ENCODE peak calls at places on chromosomes 11 and 22, in ten cellular contexts. One of them, this sample, is unnamed.

GRCh38 chr11:75801362-75802021 is 13.5 kb upstream of the UVRAG start:
- DNase-seq in glomerular endothelial cell: no peak
- DNase-seq in stimulated activated CD8-positive, alpha-beta memory T cell treated with anti-CD3 and anti-CD28 coated beads, Interleukin-15, amount 100 ng/mL, for 24 hours: no peak
- DNase-seq in left ventricle myocardium inferior: no peak
- DNase-seq in colonic mucosa: no peak
- DNase-seq in memory B cell: no peak
- DNase-seq in left colon: no peak
- DNase-seq in amniotic epithelial cell: no peak
- DNase-seq in stimulated activated CD4-positive, alpha-beta T cell treated with anti-CD3 and anti-CD28 coated beads, TNF-alpha, amount 100 ng/mL, for 1 hour: no peak
- DNase-seq in NCI-H226: no peak
- DNase-seq in this sample: no peak

GRCh38 chr22:27212617-27213177 is 555.3 kb downstream of the MIAT start:
- DNase-seq in NCI-H226: peak; percentile 63
- DNase-seq in amniotic epithelial cell: peak; percentile 100
- DNase-seq in left colon: peak; percentile 29
- DNase-seq in glomerular endothelial cell: peak; percentile 85
- DNase-seq in memory B cell: no peak
- DNase-seq in colonic mucosa: peak; percentile 75
- DNase-seq in stimulated activated CD8-positive, alpha-beta memory T cell treated with anti-CD3 and anti-CD28 coated beads, Interleukin-15, amount 100 ng/mL, for 24 hours: no peak
- DNase-seq in stimulated activated CD4-positive, alpha-beta T cell treated with anti-CD3 and anti-CD28 coated beads, TNF-alpha, amount 100 ng/mL, for 1 hour: no peak
- DNase-seq in left ventricle myocardium inferior: peak; percentile 33
- DNase-seq in this sample: no peak

GRCh38 chr22:49600452-49600847 is 227.2 kb downstream of the BRD1 start:
- DNase-seq in left colon: no peak
- DNase-seq in amniotic epithelial cell: no peak
- DNase-seq in left ventricle myocardium inferior: no peak
- DNase-seq in colonic mucosa: no peak
- DNase-seq in stimulated activated CD4-positive, alpha-beta T cell treated with anti-CD3 and anti-CD28 coated beads, TNF-alpha, amount 100 ng/mL, for 1 hour: no peak
- DNase-seq in stimulated activated CD8-positive, alpha-beta memory T cell treated with anti-CD3 and anti-CD28 coated beads, Interleukin-15, amount 100 ng/mL, for 24 hours: no peak
- DNase-seq in NCI-H226: no peak
- DNase-seq in glomerular endothelial cell: no peak
- DNase-seq in memory B cell: no peak
- DNase-seq in this sample: no peak

GRCh38 chr11:118845369-118845768 is 38.3 kb upstream of the CXCR5 start:
- DNase-seq in NCI-H226: peak; percentile 12
- DNase-seq in amniotic epithelial cell: peak; percentile 23
- DNase-seq in left colon: no peak
- DNase-seq in left ventricle myocardium inferior: no peak
- DNase-seq in colonic mucosa: no peak
- DNase-seq in stimulated activated CD4-positive, alpha-beta T cell treated with anti-CD3 and anti-CD28 coated beads, TNF-alpha, amount 100 ng/mL, for 1 hour: no peak
- DNase-seq in memory B cell: no peak
- DNase-seq in stimulated activated CD8-positive, alpha-beta memory T cell treated with anti-CD3 and anti-CD28 coated beads, Interleukin-15, amount 100 ng/mL, for 24 hours: no peak
- DNase-seq in glomerular endothelial cell: peak; percentile 1
- DNase-seq in this sample: no peak

GRCh38 chr11:133955091-133955846 is 1.5 kb downstream of the IGSF9B start:
- DNase-seq in NCI-H226: no peak
- DNase-seq in stimulated activated CD8-positive, alpha-beta memory T cell treated with anti-CD3 and anti-CD28 coated beads, Interleukin-15, amount 100 ng/mL, for 24 hours: no peak
- DNase-seq in colonic mucosa: no peak
- DNase-seq in left colon: peak; percentile 48
- DNase-seq in memory B cell: peak; percentile 29
- DNase-seq in left ventricle myocardium inferior: peak; percentile 79
- DNase-seq in glomerular endothelial cell: no peak
- DNase-seq in amniotic epithelial cell: no peak
- DNase-seq in stimulated activated CD4-positive, alpha-beta T cell treated with anti-CD3 and anti-CD28 coated beads, TNF-alpha, amount 100 ng/mL, for 1 hour: no peak
- DNase-seq in this sample: no peak

GRCh38 chr11:88312665-88313064 is 24.9 kb downstream of the CTSC start:
- DNase-seq in left ventricle myocardium inferior: no peak
- DNase-seq in stimulated activated CD8-positive, alpha-beta memory T cell treated with anti-CD3 and anti-CD28 coated beads, Interleukin-15, amount 100 ng/mL, for 24 hours: no peak
- DNase-seq in NCI-H226: no peak
- DNase-seq in stimulated activated CD4-positive, alpha-beta T cell treated with anti-CD3 and anti-CD28 coated beads, TNF-alpha, amount 100 ng/mL, for 1 hour: no peak
- DNase-seq in left colon: no peak
- DNase-seq in memory B cell: no peak
- DNase-seq in glomerular endothelial cell: no peak
- DNase-seq in amniotic epithelial cell: peak; percentile 39
- DNase-seq in colonic mucosa: no peak
- DNase-seq in this sample: no peak

GRCh38 chr11:69657911-69658605 is 17.1 kb downstream of the LTO1 start:
- DNase-seq in stimulated activated CD8-positive, alpha-beta memory T cell treated with anti-CD3 and anti-CD28 coated beads, Interleukin-15, amount 100 ng/mL, for 24 hours: no peak
- DNase-seq in amniotic epithelial cell: peak; percentile 66
- DNase-seq in stimulated activated CD4-positive, alpha-beta T cell treated with anti-CD3 and anti-CD28 coated beads, TNF-alpha, amount 100 ng/mL, for 1 hour: no peak
- DNase-seq in memory B cell: no peak
- DNase-seq in left ventricle myocardium inferior: no peak
- DNase-seq in left colon: no peak
- DNase-seq in NCI-H226: no peak
- DNase-seq in glomerular endothelial cell: no peak
- DNase-seq in colonic mucosa: no peak
- DNase-seq in this sample: no peak

GRCh38 chr11:86152006-86152862 is 83.3 kb upstream of the PICALM start:
- DNase-seq in colonic mucosa: no peak
- DNase-seq in NCI-H226: peak; percentile 88
- DNase-seq in stimulated activated CD4-positive, alpha-beta T cell treated with anti-CD3 and anti-CD28 coated beads, TNF-alpha, amount 100 ng/mL, for 1 hour: no peak
- DNase-seq in stimulated activated CD8-positive, alpha-beta memory T cell treated with anti-CD3 and anti-CD28 coated beads, Interleukin-15, amount 100 ng/mL, for 24 hours: no peak
- DNase-seq in amniotic epithelial cell: peak; percentile 85
- DNase-seq in left ventricle myocardium inferior: no peak
- DNase-seq in glomerular endothelial cell: no peak
- DNase-seq in left colon: no peak
- DNase-seq in memory B cell: no peak
- DNase-seq in this sample: no peak

GRCh38 chr11:12890476-12890875 is 118.6 kb upstream of the RASSF10 start:
- DNase-seq in NCI-H226: no peak
- DNase-seq in left colon: no peak
- DNase-seq in stimulated activated CD8-positive, alpha-beta memory T cell treated with anti-CD3 and anti-CD28 coated beads, Interleukin-15, amount 100 ng/mL, for 24 hours: no peak
- DNase-seq in glomerular endothelial cell: no peak
- DNase-seq in memory B cell: no peak
- DNase-seq in left ventricle myocardium inferior: no peak
- DNase-seq in colonic mucosa: no peak
- DNase-seq in amniotic epithelial cell: peak; percentile 47
- DNase-seq in stimulated activated CD4-positive, alpha-beta T cell treated with anti-CD3 and anti-CD28 coated beads, TNF-alpha, amount 100 ng/mL, for 1 hour: no peak
- DNase-seq in this sample: no peak

GRCh38 chr22:49545606-49546005 is 282.1 kb downstream of the BRD1 start:
- DNase-seq in stimulated activated CD4-positive, alpha-beta T cell treated with anti-CD3 and anti-CD28 coated beads, TNF-alpha, amount 100 ng/mL, for 1 hour: no peak
- DNase-seq in NCI-H226: no peak
- DNase-seq in glomerular endothelial cell: no peak
- DNase-seq in left colon: no peak
- DNase-seq in stimulated activated CD8-positive, alpha-beta memory T cell treated with anti-CD3 and anti-CD28 coated beads, Interleukin-15, amount 100 ng/mL, for 24 hours: no peak
- DNase-seq in amniotic epithelial cell: no peak
- DNase-seq in left ventricle myocardium inferior: no peak
- DNase-seq in colonic mucosa: no peak
- DNase-seq in memory B cell: no peak
- DNase-seq in this sample: no peak

GRCh38 chr11:113387605-113388211 is at the start of gene ANKK1:
- DNase-seq in stimulated activated CD8-positive, alpha-beta memory T cell treated with anti-CD3 and anti-CD28 coated beads, Interleukin-15, amount 100 ng/mL, for 24 hours: no peak
- DNase-seq in amniotic epithelial cell: no peak
- DNase-seq in glomerular endothelial cell: no peak
- DNase-seq in memory B cell: no peak
- DNase-seq in colonic mucosa: peak; percentile 36
- DNase-seq in left colon: peak; percentile 41
- DNase-seq in left ventricle myocardium inferior: no peak
- DNase-seq in NCI-H226: no peak
- DNase-seq in stimulated activated CD4-positive, alpha-beta T cell treated with anti-CD3 and anti-CD28 coated beads, TNF-alpha, amount 100 ng/mL, for 1 hour: no peak
- DNase-seq in this sample: no peak

GRCh38 chr22:29748248-29748893 is 18.4 kb downstream of the ZMAT5 start:
- DNase-seq in left colon: no peak
- DNase-seq in glomerular endothelial cell: no peak
- DNase-seq in memory B cell: no peak
- DNase-seq in colonic mucosa: no peak
- DNase-seq in left ventricle myocardium inferior: no peak
- DNase-seq in amniotic epithelial cell: peak; percentile 27
- DNase-seq in NCI-H226: no peak
- DNase-seq in stimulated activated CD8-positive, alpha-beta memory T cell treated with anti-CD3 and anti-CD28 coated beads, Interleukin-15, amount 100 ng/mL, for 24 hours: no peak
- DNase-seq in stimulated activated CD4-positive, alpha-beta T cell treated with anti-CD3 and anti-CD28 coated beads, TNF-alpha, amount 100 ng/mL, for 1 hour: no peak
- DNase-seq in this sample: no peak

GRCh38 chr11:27183672-27184457 is 143.2 kb downstream of the BBOX1 start:
- DNase-seq in colonic mucosa: peak; percentile 80
- DNase-seq in stimulated activated CD4-positive, alpha-beta T cell treated with anti-CD3 and anti-CD28 coated beads, TNF-alpha, amount 100 ng/mL, for 1 hour: no peak
- DNase-seq in amniotic epithelial cell: peak; percentile 68
- DNase-seq in memory B cell: peak; percentile 15
- DNase-seq in stimulated activated CD8-positive, alpha-beta memory T cell treated with anti-CD3 and anti-CD28 coated beads, Interleukin-15, amount 100 ng/mL, for 24 hours: no peak
- DNase-seq in NCI-H226: peak; percentile 32
- DNase-seq in glomerular endothelial cell: peak; percentile 60
- DNase-seq in left ventricle myocardium inferior: no peak
- DNase-seq in left colon: peak; percentile 69
- DNase-seq in this sample: no peak

GRCh38 chr11:44286268-44286880 is 23.6 kb downstream of the ALX4 start:
- DNase-seq in left colon: peak; percentile 38
- DNase-seq in amniotic epithelial cell: peak; percentile 51
- DNase-seq in stimulated activated CD4-positive, alpha-beta T cell treated with anti-CD3 and anti-CD28 coated beads, TNF-alpha, amount 100 ng/mL, for 1 hour: peak; percentile 13
- DNase-seq in left ventricle myocardium inferior: no peak
- DNase-seq in memory B cell: peak; percentile 73
- DNase-seq in glomerular endothelial cell: no peak
- DNase-seq in colonic mucosa: peak; percentile 33
- DNase-seq in stimulated activated CD8-positive, alpha-beta memory T cell treated with anti-CD3 and anti-CD28 coated beads, Interleukin-15, amount 100 ng/mL, for 24 hours: peak; percentile 41
- DNase-seq in NCI-H226: peak; percentile 41
- DNase-seq in this sample: peak; percentile 27

GRCh38 chr11:121036981-121037380 is 13.1 kb downstream of the TBCEL start:
- DNase-seq in glomerular endothelial cell: no peak
- DNase-seq in stimulated activated CD8-positive, alpha-beta memory T cell treated with anti-CD3 and anti-CD28 coated beads, Interleukin-15, amount 100 ng/mL, for 24 hours: no peak
- DNase-seq in stimulated activated CD4-positive, alpha-beta T cell treated with anti-CD3 and anti-CD28 coated beads, TNF-alpha, amount 100 ng/mL, for 1 hour: no peak
- DNase-seq in left ventricle myocardium inferior: no peak
- DNase-seq in colonic mucosa: no peak
- DNase-seq in amniotic epithelial cell: no peak
- DNase-seq in NCI-H226: no peak
- DNase-seq in memory B cell: no peak
- DNase-seq in left colon: no peak
- DNase-seq in this sample: no peak

GRCh38 chr11:69140635-69141034 is 15.1 kb upstream of the SMIM38 start:
- DNase-seq in NCI-H226: no peak
- DNase-seq in amniotic epithelial cell: no peak
- DNase-seq in stimulated activated CD4-positive, alpha-beta T cell treated with anti-CD3 and anti-CD28 coated beads, TNF-alpha, amount 100 ng/mL, for 1 hour: no peak
- DNase-seq in memory B cell: no peak
- DNase-seq in left colon: peak; percentile 21
- DNase-seq in left ventricle myocardium inferior: no peak
- DNase-seq in glomerular endothelial cell: no peak
- DNase-seq in colonic mucosa: no peak
- DNase-seq in stimulated activated CD8-positive, alpha-beta memory T cell treated with anti-CD3 and anti-CD28 coated beads, Interleukin-15, amount 100 ng/mL, for 24 hours: no peak
- DNase-seq in this sample: no peak

GRCh38 chr11:60332923-60333322 is 5.9 kb downstream of the MS4A6E start:
- DNase-seq in NCI-H226: no peak
- DNase-seq in left ventricle myocardium inferior: no peak
- DNase-seq in stimulated activated CD4-positive, alpha-beta T cell treated with anti-CD3 and anti-CD28 coated beads, TNF-alpha, amount 100 ng/mL, for 1 hour: no peak
- DNase-seq in colonic mucosa: no peak
- DNase-seq in memory B cell: no peak
- DNase-seq in left colon: no peak
- DNase-seq in stimulated activated CD8-positive, alpha-beta memory T cell treated with anti-CD3 and anti-CD28 coated beads, Interleukin-15, amount 100 ng/mL, for 24 hours: no peak
- DNase-seq in glomerular endothelial cell: no peak
- DNase-seq in amniotic epithelial cell: no peak
- DNase-seq in this sample: no peak

GRCh38 chr11:79198898-79199250 is 242.0 kb downstream of the TENM4 start:
- DNase-seq in amniotic epithelial cell: peak; percentile 54
- DNase-seq in memory B cell: no peak
- DNase-seq in NCI-H226: peak; percentile 5
- DNase-seq in left ventricle myocardium inferior: no peak
- DNase-seq in stimulated activated CD4-positive, alpha-beta T cell treated with anti-CD3 and anti-CD28 coated beads, TNF-alpha, amount 100 ng/mL, for 1 hour: no peak
- DNase-seq in colonic mucosa: no peak
- DNase-seq in stimulated activated CD8-positive, alpha-beta memory T cell treated with anti-CD3 and anti-CD28 coated beads, Interleukin-15, amount 100 ng/mL, for 24 hours: no peak
- DNase-seq in left colon: no peak
- DNase-seq in glomerular endothelial cell: no peak
- DNase-seq in this sample: no peak

GRCh38 chr22:41447435-41448188 is 1.0 kb upstream of the TOB2 start:
- DNase-seq in left colon: peak; percentile 78
- DNase-seq in amniotic epithelial cell: peak; percentile 57
- DNase-seq in NCI-H226: no peak
- DNase-seq in colonic mucosa: peak; percentile 74
- DNase-seq in left ventricle myocardium inferior: peak; percentile 67
- DNase-seq in stimulated activated CD8-positive, alpha-beta memory T cell treated with anti-CD3 and anti-CD28 coated beads, Interleukin-15, amount 100 ng/mL, for 24 hours: peak; percentile 38
- DNase-seq in glomerular endothelial cell: no peak
- DNase-seq in stimulated activated CD4-positive, alpha-beta T cell treated with anti-CD3 and anti-CD28 coated beads, TNF-alpha, amount 100 ng/mL, for 1 hour: peak; percentile 23
- DNase-seq in memory B cell: no peak
- DNase-seq in this sample: peak; percentile 37

GRCh38 chr22:45444168-45444567 is 30.7 kb downstream of the RIBC2 start:
- DNase-seq in amniotic epithelial cell: peak; percentile 72
- DNase-seq in glomerular endothelial cell: no peak
- DNase-seq in colonic mucosa: no peak
- DNase-seq in stimulated activated CD4-positive, alpha-beta T cell treated with anti-CD3 and anti-CD28 coated beads, TNF-alpha, amount 100 ng/mL, for 1 hour: no peak
- DNase-seq in left ventricle myocardium inferior: no peak
- DNase-seq in memory B cell: no peak
- DNase-seq in left colon: no peak
- DNase-seq in stimulated activated CD8-positive, alpha-beta memory T cell treated with anti-CD3 and anti-CD28 coated beads, Interleukin-15, amount 100 ng/mL, for 24 hours: no peak
- DNase-seq in NCI-H226: no peak
- DNase-seq in this sample: no peak

GRCh38 chr11:21604564-21604963 is 588.3 kb upstream of the ANO5 start:
- DNase-seq in colonic mucosa: no peak
- DNase-seq in amniotic epithelial cell: no peak
- DNase-seq in glomerular endothelial cell: no peak
- DNase-seq in left ventricle myocardium inferior: no peak
- DNase-seq in left colon: no peak
- DNase-seq in stimulated activated CD4-positive, alpha-beta T cell treated with anti-CD3 and anti-CD28 coated beads, TNF-alpha, amount 100 ng/mL, for 1 hour: no peak
- DNase-seq in NCI-H226: no peak
- DNase-seq in memory B cell: no peak
- DNase-seq in stimulated activated CD8-positive, alpha-beta memory T cell treated with anti-CD3 and anti-CD28 coated beads, Interleukin-15, amount 100 ng/mL, for 24 hours: no peak
- DNase-seq in this sample: no peak

GRCh38 chr11:122850076-122850631 is 11.9 kb downstream of the CRTAM start:
- DNase-seq in stimulated activated CD8-positive, alpha-beta memory T cell treated with anti-CD3 and anti-CD28 coated beads, Interleukin-15, amount 100 ng/mL, for 24 hours: no peak
- DNase-seq in left ventricle myocardium inferior: no peak
- DNase-seq in colonic mucosa: no peak
- DNase-seq in glomerular endothelial cell: no peak
- DNase-seq in NCI-H226: no peak
- DNase-seq in amniotic epithelial cell: peak; percentile 34
- DNase-seq in left colon: no peak
- DNase-seq in stimulated activated CD4-positive, alpha-beta T cell treated with anti-CD3 and anti-CD28 coated beads, TNF-alpha, amount 100 ng/mL, for 1 hour: no peak
- DNase-seq in memory B cell: no peak
- DNase-seq in this sample: peak; percentile 6

GRCh38 chr11:106076421-106076922 is 675 bp downstream of the KBTBD3 start:
- DNase-seq in glomerular endothelial cell: no peak
- DNase-seq in colonic mucosa: peak; percentile 30
- DNase-seq in stimulated activated CD8-positive, alpha-beta memory T cell treated with anti-CD3 and anti-CD28 coated beads, Interleukin-15, amount 100 ng/mL, for 24 hours: no peak
- DNase-seq in memory B cell: no peak
- DNase-seq in left colon: peak; percentile 33
- DNase-seq in NCI-H226: no peak
- DNase-seq in left ventricle myocardium inferior: no peak
- DNase-seq in stimulated activated CD4-positive, alpha-beta T cell treated with anti-CD3 and anti-CD28 coated beads, TNF-alpha, amount 100 ng/mL, for 1 hour: no peak
- DNase-seq in amniotic epithelial cell: no peak
- DNase-seq in this sample: no peak

GRCh38 chr22:42335839-42336378 is 65.5 kb upstream of the TCF20 start:
- DNase-seq in stimulated activated CD4-positive, alpha-beta T cell treated with anti-CD3 and anti-CD28 coated beads, TNF-alpha, amount 100 ng/mL, for 1 hour: no peak
- DNase-seq in memory B cell: no peak
- DNase-seq in left colon: no peak
- DNase-seq in left ventricle myocardium inferior: no peak
- DNase-seq in NCI-H226: no peak
- DNase-seq in amniotic epithelial cell: no peak
- DNase-seq in glomerular endothelial cell: no peak
- DNase-seq in colonic mucosa: peak; percentile 38
- DNase-seq in stimulated activated CD8-positive, alpha-beta memory T cell treated with anti-CD3 and anti-CD28 coated beads, Interleukin-15, amount 100 ng/mL, for 24 hours: no peak
- DNase-seq in this sample: no peak